ENCODE peak calls at places on chromosomes 1 and 21, in five cellular contexts. H is C1 segment of cervical spinal cord, N is MCF 10A, V is uterus, P is nephron progenitor cell. Q is an unnamed sample.
A peak's percentile ranks its signal among the peaks of the same experiment; 100 is the strongest.

GRCh38 chr1:85582687-85583354 is 2.3 kb downstream of the CCN1 start:
- DNase-seq in H (no peak), N (peak; percentile 73), V (no peak), P (no peak), Q (no peak)

GRCh38 chr1:220344745-220345144 is 72.5 kb upstream of the RAB3GAP2 start:
- DNase-seq in H (no peak), N (no peak), V (no peak), P (no peak), Q (no peak)

GRCh38 chr1:44784094-44785026 is 3.6 kb downstream of the BEST4 start:
- DNase-seq in H (peak; percentile 66), N (no peak), V (no peak), P (peak; percentile 70), Q (peak; percentile 25)

GRCh38 chr1:32701951-32702598 is 495 bp downstream of the SYNC start:
- DNase-seq in H (no peak), N (no peak), V (peak; percentile 39), P (no peak), Q (no peak)

GRCh38 chr1:113169591-113169990 is 96.6 kb downstream of the LRIG2 start:
- DNase-seq in H (no peak), N (no peak), V (no peak), P (no peak), Q (no peak)

GRCh38 chr1:176206006-176206960 is 803 bp downstream of the COP1 start:
- DNase-seq in H (peak; percentile 41), N (peak; percentile 43), V (no peak), P (peak; percentile 70), Q (no peak)

GRCh38 chr1:2455757-2456156 is 20.3 kb upstream of the PLCH2 start:
- DNase-seq in H (no peak), N (no peak), V (no peak), P (no peak), Q (no peak)

GRCh38 chr1:237887542-237887941 is 3.2 kb downstream of the ZP4 start:
- DNase-seq in H (no peak), N (no peak), V (no peak), P (no peak), Q (no peak)

GRCh38 chr1:226908913-226909312 is 31.2 kb upstream of the COQ8A start:
- DNase-seq in H (no peak), N (no peak), V (no peak), P (no peak), Q (no peak)

GRCh38 chr1:168942165-168942564 is 164.3 kb upstream of the ATP1B1 start:
- DNase-seq in H (no peak), N (no peak), V (no peak), P (no peak), Q (no peak)

GRCh38 chr1:197096137-197096536 is 29.1 kb upstream of the F13B start:
- DNase-seq in H (no peak), N (no peak), V (no peak), P (no peak), Q (no peak)

GRCh38 chr1:15430787-15431570 is 7.3 kb upstream of the CTRC start:
- DNase-seq in H (peak; percentile 39), N (peak; percentile 59), V (peak; percentile 61), P (peak; percentile 93), Q (peak; percentile 75)

GRCh38 chr1:58927026-58927721 is 143.3 kb upstream of the JUN start:
- DNase-seq in H (no peak), N (no peak), V (no peak), P (no peak), Q (no peak)

GRCh38 chr1:51575406-51576084 is 41.3 kb upstream of the OSBPL9 start:
- DNase-seq in H (no peak), N (peak; percentile 20), V (no peak), P (no peak), Q (no peak)

GRCh38 chr1:1168451-1169411 is 4.9 kb upstream of the TTLL10 start:
- DNase-seq in H (no peak), N (no peak), V (no peak), P (peak; percentile 12), Q (no peak)

GRCh38 chr1:192445849-192446489 is 129.2 kb downstream of the RGS21 start:
- DNase-seq in H (peak; percentile 11), N (peak; percentile 68), V (peak; percentile 44), P (peak; percentile 61), Q (peak; percentile 57)

GRCh38 chr1:182888736-182889531 is 49.8 kb downstream of the DHX9 start:
- DNase-seq in H (peak; percentile 1), N (no peak), V (no peak), P (no peak), Q (no peak)

GRCh38 chr1:89167590-89168215 is 8.1 kb downstream of the GBP7 start:
- DNase-seq in H (no peak), N (no peak), V (no peak), P (no peak), Q (no peak)

GRCh38 chr1:169483500-169483966 is 2.2 kb downstream of the SLC19A2 start:
- DNase-seq in H (no peak), N (peak; percentile 83), V (no peak), P (no peak), Q (no peak)

GRCh38 chr1:158035976-158036583 is 42.6 kb downstream of the KIRREL1 start:
- DNase-seq in H (no peak), N (peak; percentile 68), V (peak; percentile 74), P (peak; percentile 33), Q (no peak)

GRCh38 chr1:66152034-66152433 is 359.3 kb downstream of the PDE4B start:
- DNase-seq in H (no peak), N (no peak), V (no peak), P (no peak), Q (no peak)

GRCh38 chr1:201365251-201365650 is 12.2 kb downstream of the TNNT2 start:
- DNase-seq in H (no peak), N (no peak), V (no peak), P (no peak), Q (no peak)

GRCh38 chr21:38424333-38424732 is 73.9 kb downstream of the ERG start:
- DNase-seq in H (no peak), N (no peak), V (no peak), P (no peak), Q (no peak)

GRCh38 chr1:39034114-39034654 is 8.0 kb downstream of the NDUFS5 start:
- DNase-seq in H (no peak), N (no peak), V (no peak), P (no peak), Q (no peak)

GRCh38 chr1:157156058-157156541 is 17.9 kb upstream of the ETV3 start:
- DNase-seq in H (peak; percentile 18), N (peak; percentile 78), V (peak; percentile 71), P (peak; percentile 92), Q (peak; percentile 74)

GRCh38 chr1:88983791-88984552 is 8.5 kb downstream of the KYAT3 start:
- DNase-seq in H (peak; percentile 1), N (peak; percentile 73), V (no peak), P (no peak), Q (peak; percentile 29)

GRCh38 chr1:176880954-176881595 is 283.4 kb downstream of the ASTN1 start:
- DNase-seq in H (peak; percentile 13), N (peak; percentile 90), V (peak; percentile 62), P (peak; percentile 90), Q (peak; percentile 11)

Q was measured in T-helper 9 cell.